ENCODE peak calls at places on chromosomes 11 and 22, in six cellular contexts. A, Y, G, T, I and W are unnamed samples.

GRCh38 chr22:36285545-36285944 is 32.6 kb downstream of the APOL1 start:
- DNase-seq in A (no peak), Y (no peak), G (no peak), T (no peak), I (no peak), W (no peak)

GRCh38 chr22:46116491-46116958 is 33.8 kb upstream of the PPARA start:
- DNase-seq in A (peak; percentile 79), Y (peak; percentile 75), G (peak; percentile 59), T (no peak), I (peak; percentile 95), W (peak; percentile 73)

GRCh38 chr11:8686325-8686724 is 3.7 kb downstream of the RPL27A start:
- DNase-seq in A (no peak), Y (no peak), G (no peak), T (no peak), I (no peak), W (no peak)

GRCh38 chr11:12149672-12150225 is 39.4 kb downstream of the MICAL2 start:
- DNase-seq in A (no peak), Y (peak; percentile 85), G (no peak), T (no peak), I (no peak), W (no peak)

GRCh38 chr11:85095239-85095638 is 531.9 kb downstream of the DLG2 start:
- DNase-seq in A (no peak), Y (no peak), G (no peak), T (no peak), I (no peak), W (no peak)

GRCh38 chr11:118398797-118399564 is 2.4 kb upstream of the ATP5MG start:
- DNase-seq in A (peak; percentile 31), Y (no peak), G (no peak), T (no peak), I (peak; percentile 52), W (no peak)

GRCh38 chr11:1203505-1204271 is 19.2 kb upstream of the MUC5B start:
- DNase-seq in A (no peak), Y (no peak), G (no peak), T (no peak), I (no peak), W (no peak)

GRCh38 chr11:117876341-117877119 is at the start of gene FXYD6:
- DNase-seq in A (peak; percentile 18), Y (peak; percentile 42), G (no peak), T (no peak), I (no peak), W (no peak)

GRCh38 chr11:3831378-3832239 is 9.2 kb downstream of the RHOG start:
- DNase-seq in A (peak; percentile 25), Y (no peak), G (no peak), T (no peak), I (no peak), W (no peak)

GRCh38 chr11:69844396-69844795 is 25.2 kb upstream of the FGF3 start:
- DNase-seq in A (no peak), Y (no peak), G (no peak), T (no peak), I (no peak), W (no peak)

GRCh38 chr22:39309881-39310714 is 9.3 kb downstream of the RPL3 start:
- DNase-seq in A (peak; percentile 63), Y (no peak), G (no peak), T (no peak), I (no peak), W (no peak)

GRCh38 chr11:6390718-6391547 is 659 bp downstream of the SMPD1 start:
- DNase-seq in A (no peak), Y (no peak), G (no peak), T (no peak), I (no peak), W (no peak)

GRCh38 chr11:78801161-78801884 is 226.7 kb upstream of the NARS2 start:
- DNase-seq in A (peak; percentile 90), Y (peak; percentile 98), G (no peak), T (peak; percentile 68), I (no peak), W (no peak)

GRCh38 chr11:47998733-47999359 is 18.5 kb downstream of the PTPRJ start:
- DNase-seq in A (no peak), Y (peak; percentile 52), G (no peak), T (no peak), I (no peak), W (no peak)